ENCODE peak calls at places on chromosomes 6 and 20, in five cellular contexts. P, S, B, A and W are unnamed samples.

GRCh38 chr20:38607351-38607750 is 5.7 kb downstream of the ARHGAP40 start:
- DNase-seq in S (no peak), A (no peak), P (no peak), B (no peak), W (no peak)

GRCh38 chr6:42197574-42198362 is 3.0 kb upstream of the GUCA1B start:
- DNase-seq in P (peak), S (no peak), A (no peak), B (no peak), W (no peak)

GRCh38 chr6:158803733-158804143 is 15.4 kb downstream of the EZR start:
- DNase-seq in S (no peak), B (peak), A (no peak), P (peak), W (no peak)

GRCh38 chr20:56451056-56451765 is 17.2 kb upstream of the RTF2 start:
- DNase-seq in B (no peak), S (no peak), A (no peak), P (no peak), W (no peak)

GRCh38 chr6:36358235-36358915 is 21.7 kb upstream of the BNIP5 start:
- DNase-seq in B (no peak), P (peak), S (no peak), A (no peak), W (peak)

GRCh38 chr20:48720256-48721020 is 107.4 kb downstream of the PREX1 start:
- DNase-seq in A (no peak), B (no peak), P (no peak), S (no peak), W (peak)

GRCh38 chr6:56790424-56790823 is 147.7 kb upstream of the DST start:
- DNase-seq in A (no peak), B (no peak), P (no peak), S (no peak), W (no peak)

GRCh38 chr20:12110274-12110673 is 192.6 kb downstream of the BTBD3 start:
- DNase-seq in S (no peak), P (no peak), A (no peak), B (no peak), W (no peak)

GRCh38 chr6:20160541-20161283 is 51.6 kb downstream of the MBOAT1 start:
- DNase-seq in A (no peak), P (no peak), B (no peak), S (no peak), W (no peak)

GRCh38 chr6:140766999-140767398 is 1365.7 kb upstream of the GJE1 start:
- DNase-seq in A (no peak), P (no peak), S (no peak), B (no peak), W (no peak)

GRCh38 chr6:139313229-139313628 is 21.4 kb upstream of the TXLNB start:
- DNase-seq in A (no peak), P (no peak), S (no peak), B (no peak), W (no peak)